ENCODE peak calls at places on chromosome 16, in five cellular contexts. H is PC-3, T is GM23248, W is neural progenitor cell, Y is GM23338. E is an unnamed sample.

GRCh38 chr16:928526-928925 is 42.3 kb downstream of the LMF1 start:
- DNase-seq in H (no peak), T (no peak), W (no peak), Y (no peak), E (no peak)

GRCh38 chr16:1580956-1581355 is 30.9 kb downstream of the IFT140 start:
- DNase-seq in H (peak; percentile 16), T (no peak), W (no peak), Y (no peak), E (no peak)

GRCh38 chr16:69711115-69711740 is 15.1 kb downstream of the NQO1 start:
- DNase-seq in H (peak; percentile 76), T (peak; percentile 89), W (no peak), Y (no peak), E (no peak)

GRCh38 chr16:78756189-78756661 is 656.8 kb downstream of the WWOX start:
- DNase-seq in H (no peak), T (no peak), W (no peak), Y (no peak), E (no peak)

GRCh38 chr16:85735225-85735722 is 15.6 kb downstream of the C16orf74 start:
- DNase-seq in H (no peak), T (no peak), W (no peak), Y (no peak), E (no peak)

GRCh38 chr16:31819948-31820347 is 53.7 kb upstream of the ZNF267 start:
- DNase-seq in H (no peak), T (no peak), W (no peak), Y (no peak), E (no peak)

GRCh38 chr16:11658896-11659708 is 9.2 kb upstream of the SNN start:
- DNase-seq in H (no peak), T (no peak), W (no peak), Y (peak; percentile 35), E (no peak)

GRCh38 chr16:64679976-64680375 is 441.9 kb downstream of the CDH11 start:
- DNase-seq in H (no peak), T (no peak), W (no peak), Y (no peak), E (no peak)

GRCh38 chr16:8848939-8849391 is 19.8 kb downstream of the CARHSP1 start:
- DNase-seq in H (peak; percentile 63), T (peak; percentile 94), W (no peak), Y (no peak), E (no peak)

GRCh38 chr16:9115277-9115676 is 23.8 kb downstream of the HAPSTR1 start:
- DNase-seq in H (peak; percentile 83), T (peak; percentile 59), W (no peak), Y (no peak), E (no peak)

GRCh38 chr16:70715113-70715711 is 29.4 kb upstream of the MTSS2 start:
- DNase-seq in H (peak; percentile 98), T (peak; percentile 100), W (no peak), Y (no peak), E (peak; percentile 86)

GRCh38 chr16:79698341-79698753 is 97.8 kb upstream of the MAF start:
- DNase-seq in H (no peak), T (no peak), W (no peak), Y (no peak), E (no peak)

GRCh38 chr16:66342294-66342900 is 24.1 kb upstream of the CDH5 start:
- DNase-seq in H (peak; percentile 30), T (peak; percentile 44), W (peak; percentile 79), Y (peak; percentile 79), E (peak; percentile 45)

GRCh38 chr16:85354623-85355514 is 242.6 kb upstream of the CIBAR2 start:
- DNase-seq in H (peak; percentile 85), T (peak; percentile 90), W (no peak), Y (no peak), E (peak; percentile 64)

GRCh38 chr16:22055881-22056280 is 36.5 kb upstream of the VWA3A start:
- DNase-seq in H (no peak), T (peak; percentile 16), W (peak; percentile 59), Y (peak; percentile 86), E (no peak)

GRCh38 chr16:714079-714478 is 839 bp upstream of the METRN start:
- DNase-seq in H (peak; percentile 51), T (no peak), W (no peak), Y (no peak), E (no peak)

GRCh38 chr16:35585411-35585810 is 2126.0 kb downstream of the TP53TG3F start:
- DNase-seq in H (no peak), T (no peak), W (no peak), Y (no peak), E (no peak)

GRCh38 chr16:11047939-11048500 is 103.7 kb downstream of the CLEC16A start:
- DNase-seq in H (no peak), T (no peak), W (no peak), Y (no peak), E (no peak)

GRCh38 chr16:71426069-71426879 is 15.6 kb downstream of the TLE7 start:
- DNase-seq in H (no peak), T (peak; percentile 70), W (peak; percentile 88), Y (peak; percentile 95), E (peak; percentile 81)

GRCh38 chr16:11078812-11079459 is 134.6 kb downstream of the CLEC16A start:
- DNase-seq in H (peak; percentile 36), T (peak; percentile 88), W (no peak), Y (no peak), E (peak; percentile 70)

GRCh38 chr16:57000271-57001025 is 11.1 kb downstream of the NLRC5 start:
- DNase-seq in H (peak; percentile 74), T (peak; percentile 97), W (no peak), Y (no peak), E (no peak)

GRCh38 chr16:8330761-8331160 is 259.6 kb downstream of the TMEM114 start:
- DNase-seq in H (no peak), T (no peak), W (no peak), Y (no peak), E (no peak)

GRCh38 chr16:58196898-58197313 is 1.0 kb downstream of the CSNK2A2 start:
- DNase-seq in H (no peak), T (peak; percentile 62), W (peak; percentile 19), Y (peak; percentile 15), E (peak; percentile 7)

GRCh38 chr16:85615014-85615851 is 2.1 kb downstream of the GSE1 start:
- DNase-seq in H (peak; percentile 91), T (no peak), W (peak; percentile 86), Y (peak; percentile 72), E (peak; percentile 95)

GRCh38 chr16:66510298-66510697 is 39.6 kb downstream of the TK2 start:
- DNase-seq in H (no peak), T (no peak), W (no peak), Y (no peak), E (no peak)

GRCh38 chr16:2963611-2964415 is at the start of gene KREMEN2:
- DNase-seq in H (peak; percentile 73), T (peak; percentile 46), W (peak; percentile 79), Y (peak; percentile 86), E (peak; percentile 59)
- TF ChIP-seq EZH2 in H (no peak), T (no peak), W (peak; percentile 26), Y (no peak), E (no peak)

GRCh38 chr16:4373356-4373908 is 1.8 kb downstream of the VASN start:
- DNase-seq in H (peak; percentile 47), T (peak; percentile 67), W (no peak), Y (no peak), E (no peak)
- H3K4me1 ChIP-seq in H (peaks cover 65% of the 10 kb centered on the region), T (peaks cover 59% of the 10 kb centered on the region), W (peaks cover 47% of the 10 kb centered on the region), Y (peaks cover 56% of the 10 kb centered on the region), E (peaks cover 57% of the 10 kb centered on the region)

GRCh38 chr16:48810436-48810802 is 200.4 kb upstream of the N4BP1 start:
- DNase-seq in H (no peak), T (no peak), W (peak; percentile 10), Y (peak; percentile 21), E (no peak)
- H2AFZ ChIP-seq in H (no peak overlapping the region), T (no peak overlapping the region), W (peak overlapping the region; percentile 90), Y (peak overlapping the region; percentile 84), E (no peak overlapping the region)

DNA sequence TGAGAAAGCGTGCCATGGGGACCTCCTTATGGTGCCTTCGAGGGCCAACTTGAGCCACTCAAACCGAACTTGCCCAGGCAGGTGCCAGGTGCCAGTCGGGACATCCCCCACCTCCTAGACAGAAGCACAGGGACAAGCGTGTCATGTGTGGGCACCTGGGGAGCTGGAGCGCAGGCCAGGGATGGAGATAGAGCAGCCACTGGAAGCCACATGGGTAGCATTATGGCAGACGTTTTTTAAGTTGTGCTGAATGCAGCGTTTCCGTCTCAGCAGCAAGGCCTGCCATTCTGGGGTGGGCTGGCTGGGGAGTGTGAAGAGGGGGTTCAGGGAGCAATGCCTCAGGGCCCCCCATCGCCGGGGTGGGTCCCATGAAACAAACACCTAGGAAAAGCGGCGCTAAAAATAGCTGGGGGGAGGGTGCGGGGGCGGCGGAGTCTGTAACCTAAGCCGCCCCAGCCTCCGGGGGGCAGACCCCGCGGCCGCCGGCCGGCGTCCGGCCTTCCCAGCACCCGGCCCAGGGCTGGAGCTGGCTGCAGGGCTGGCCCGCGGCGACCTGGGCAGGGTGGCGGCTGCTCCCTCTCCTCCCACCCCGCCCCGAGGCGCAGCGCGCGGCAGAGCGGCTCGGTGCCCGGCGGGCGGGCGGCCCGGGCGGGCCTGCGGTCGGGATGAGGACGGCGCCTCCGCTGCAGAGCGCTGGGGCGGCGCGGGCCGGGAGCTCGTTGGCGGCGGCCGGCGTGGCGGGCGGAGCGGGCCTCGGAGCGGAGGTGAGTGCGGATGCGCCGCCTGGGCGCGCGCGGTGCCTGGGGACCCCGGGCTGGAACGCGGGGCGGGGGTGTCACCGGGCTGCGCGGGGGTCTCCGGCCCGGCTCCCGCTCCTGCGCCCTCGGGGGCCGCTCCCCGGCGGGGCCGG is at the start of gene ZNF469:
- DNase-seq in H (peak; percentile 25), T (peak; percentile 77), W (peak; percentile 69), Y (peak; percentile 57), E (peak; percentile 63)
- TF ChIP-seq EZH2 in H (no peak), T (no peak), W (peak; percentile 43), Y (peak; percentile 38), E (no peak)

GRCh38 chr16:23668873-23669272 is 9.8 kb upstream of the PLK1 start:
- DNase-seq in H (no peak), T (no peak), W (no peak), Y (no peak), E (no peak)
- H3K4me1 ChIP-seq in H (peaks cover 24% of the 10 kb centered on the region), T (peaks cover 16% of the 10 kb centered on the region), W (peaks cover 9% of the 10 kb centered on the region), Y (no peaks in the 10 kb centered on the region), E (no peaks in the 10 kb centered on the region)

GRCh38 chr16:27686926-27687325 is 137.0 kb downstream of the KATNIP start:
- DNase-seq in H (no peak), T (no peak), W (no peak), Y (no peak), E (no peak)

GRCh38 chr16:27689711-27690110 is 139.8 kb downstream of the KATNIP start:
- DNase-seq in H (no peak), T (peak; percentile 21), W (no peak), Y (no peak), E (no peak)

GRCh38 chr16:27690604-27691003 is 140.7 kb downstream of the KATNIP start:
- DNase-seq in H (no peak), T (peak; percentile 42), W (peak; percentile 47), Y (peak; percentile 60), E (peak; percentile 30)

GRCh38 chr16:27685802-27686201 is 135.9 kb downstream of the KATNIP start:
- DNase-seq in H (no peak), T (peak; percentile 44), W (no peak), Y (no peak), E (no peak)

GRCh38 chr16:27687605-27688004 is 137.7 kb downstream of the KATNIP start:
- DNase-seq in H (no peak), T (no peak), W (no peak), Y (no peak), E (no peak)
- H2AFZ ChIP-seq in H (no peak overlapping the region), T (no peak overlapping the region), W (no peak overlapping the region), Y (no peak overlapping the region), E (no peak overlapping the region)